ENCODE peak calls at places on chromosome 22, in eight cellular contexts. U is NAMALWA; B is T47D; S is activated T-cell treated with anti-CD3 and anti-CD28 coated beads, Interleukin-2, amount 50 U/mL, for 4 hours; W is T-helper 1 cell; G is NCI-H1092; Z is activated naive CD4-positive, alpha-beta T cell treated with anti-CD3 and anti-CD28 coated beads for 36 hours; T is trophoblast cell. V is an unnamed sample.

GRCh38 chr22:23098718-23099524 is 28.6 kb downstream of the GNAZ start:
- DNase-seq in Z (no peak), B (no peak), U (peak), S (no peak), G (no peak), T (no peak), W (no peak), V (no peak)

GRCh38 chr22:46737105-46737975 is 712 bp downstream of the CERK start:
- DNase-seq in W (no peak), G (no peak), Z (peak), U (peak), T (no peak), B (no peak), S (peak), V (peak)

GRCh38 chr22:26894362-26894761 is 237.0 kb downstream of the MIAT start:
- DNase-seq in G (no peak), Z (no peak), U (no peak), S (no peak), W (no peak), T (no peak), B (no peak), V (no peak)

GRCh38 chr22:37930952-37931440 is 22.4 kb downstream of the C22orf23 start:
- DNase-seq in W (no peak), Z (no peak), S (no peak), T (no peak), U (no peak), B (no peak), G (no peak), V (no peak)

GRCh38 chr22:39290724-39291161 is 28.7 kb downstream of the RPL3 start:
- DNase-seq in G (no peak), T (peak), B (no peak), Z (no peak), S (no peak), U (no peak), W (no peak), V (no peak)

GRCh38 chr22:45969414-45969799 is 7.6 kb downstream of the WNT7B start:
- DNase-seq in S (no peak), T (no peak), U (no peak), G (no peak), B (no peak), W (no peak), Z (no peak), V (no peak)

GRCh38 chr22:30226192-30226832 is 20.2 kb downstream of the LIF start:
- DNase-seq in T (no peak), B (no peak), G (no peak), S (no peak), U (no peak), Z (no peak), W (no peak), V (no peak)

GRCh38 chr22:43846966-43847365 is 15.3 kb downstream of the SULT4A1 start:
- DNase-seq in U (no peak), Z (no peak), W (no peak), G (no peak), T (no peak), B (no peak), S (no peak), V (no peak)

GRCh38 chr22:26568207-26568706 is 21.7 kb downstream of the TPST2 start:
- DNase-seq in U (no peak), T (peak), W (no peak), Z (no peak), B (no peak), G (no peak), S (no peak), V (no peak)

GRCh38 chr22:26047516-26047915 is 121.7 kb upstream of the SEZ6L start:
- DNase-seq in G (no peak), U (no peak), W (no peak), B (no peak), T (no peak), S (no peak), Z (no peak), V (no peak)

GRCh38 chr22:20569059-20570058 is 61.9 kb downstream of the MED15 start:
- DNase-seq in B (peak), S (peak), G (no peak), U (no peak), Z (peak), T (peak), W (peak), V (peak)

GRCh38 chr22:28883917-28884753 is 763 bp downstream of the ZNRF3 start:
- DNase-seq in B (peak), S (peak), U (peak), G (peak), T (peak), Z (peak), W (peak), V (peak)

GRCh38 chr22:37806409-37807338 is 1.1 kb upstream of the GCAT start:
- DNase-seq in T (peak), Z (peak), W (no peak), G (no peak), B (no peak), U (peak), S (no peak), V (peak)

GRCh38 chr22:42316988-42317387 is 46.5 kb upstream of the TCF20 start:
- DNase-seq in U (peak), S (peak), T (no peak), G (no peak), Z (peak), W (no peak), B (no peak), V (peak)

GRCh38 chr22:36086170-36086490 is 57.5 kb upstream of the RBFOX2 start:
- DNase-seq in U (no peak), B (no peak), G (no peak), T (peak), S (no peak), W (no peak), Z (no peak), V (no peak)

GRCh38 chr22:40878937-40879336 is 17.0 kb upstream of the DNAJB7 start:
- DNase-seq in T (no peak), W (no peak), B (no peak), G (no peak), U (no peak), S (no peak), Z (no peak), V (no peak)

GRCh38 chr22:41762980-41763779 is 37.3 kb upstream of the CCDC134 start:
- DNase-seq in T (peak), G (no peak), B (no peak), S (no peak), Z (peak), W (no peak), U (peak), V (peak)

GRCh38 chr22:27881404-27881803 is 37.7 kb downstream of the PITPNB start:
- DNase-seq in S (no peak), U (no peak), W (no peak), Z (no peak), B (no peak), T (no peak), G (no peak), V (no peak)

GRCh38 chr22:37189011-37189466 is 992 bp upstream of the C1QTNF6 start:
- DNase-seq in U (no peak), W (no peak), B (no peak), G (no peak), Z (no peak), T (peak), S (no peak), V (no peak)

GRCh38 chr22:44954113-44954512 is 55.7 kb downstream of the PHF21B start:
- DNase-seq in W (no peak), T (no peak), B (no peak), G (no peak), Z (no peak), U (no peak), S (no peak), V (no peak)

GRCh38 chr22:28736296-28737155 is 5.1 kb downstream of the CHEK2 start:
- DNase-seq in G (no peak), U (no peak), Z (no peak), T (no peak), W (no peak), S (no peak), B (no peak), V (no peak)

GRCh38 chr22:30305906-30306628 is 16.8 kb upstream of the CASTOR1 start:
- DNase-seq in U (peak), B (no peak), W (no peak), G (no peak), T (no peak), S (no peak), Z (peak), V (peak)

GRCh38 chr22:47051435-47052175 is 289.2 kb downstream of the TBC1D22A start:
- DNase-seq in T (no peak), U (no peak), B (no peak), S (no peak), G (peak), W (no peak), Z (no peak), V (no peak)

GRCh38 chr22:49247194-49247924 is 580.3 kb downstream of the BRD1 start:
- DNase-seq in W (no peak), G (no peak), U (no peak), T (no peak), B (no peak), Z (no peak), S (no peak), V (peak)

GRCh38 chr22:47189056-47189916 is 426.8 kb downstream of the TBC1D22A start:
- DNase-seq in Z (no peak), G (no peak), B (no peak), T (no peak), S (peak), U (no peak), W (peak), V (no peak)

GRCh38 chr22:29700949-29701927 is 18.6 kb upstream of the CABP7 start:
- DNase-seq in W (no peak), U (peak), T (peak), G (peak), Z (peak), S (no peak), B (no peak), V (peak)

GRCh38 chr22:40107756-40108437 is 69.8 kb upstream of the TNRC6B start:
- DNase-seq in G (no peak), U (peak), B (peak), Z (peak), T (peak), W (no peak), S (peak), V (peak)

GRCh38 chr22:27046126-27046525 is 388.7 kb downstream of the MIAT start:
- DNase-seq in S (no peak), G (no peak), Z (no peak), B (peak), W (no peak), U (no peak), T (no peak), V (no peak)

GRCh38 chr22:20647586-20648305 is 126.2 kb upstream of the SERPIND1 start:
- DNase-seq in T (no peak), Z (no peak), G (no peak), U (no peak), S (no peak), W (no peak), B (no peak), V (no peak)

GRCh38 chr22:43811777-43812148 is 342 bp downstream of the EFCAB6 start:
- DNase-seq in Z (no peak), T (peak), S (no peak), B (no peak), W (no peak), U (peak), G (no peak), V (no peak)

GRCh38 chr22:25655536-25655935 is 86.5 kb upstream of the MYO18B start:
- DNase-seq in G (no peak), T (no peak), B (no peak), U (no peak), Z (no peak), W (no peak), S (no peak), V (no peak)

GRCh38 chr22:19903031-19903430 is 38.5 kb upstream of the COMT start:
- DNase-seq in U (no peak), S (no peak), Z (no peak), G (no peak), B (no peak), T (no peak), W (no peak), V (no peak)

GRCh38 chr22:30020511-30020910 is 59.8 kb upstream of the HORMAD2 start:
- DNase-seq in T (peak), G (no peak), Z (no peak), S (no peak), B (no peak), U (no peak), W (no peak), V (no peak)